ENCODE peak calls at places on chromosomes 11 and 22, in five cellular contexts. I, L, K, X and G are unnamed samples.

GRCh38 chr11:122069946-122070345 is 46.1 kb downstream of the BLID start:
- DNase-seq in I (peak; percentile 60), K (no peak), L (peak; percentile 84), X (peak; percentile 34), G (no peak)

GRCh38 chr11:112785104-112785503 is 176.1 kb upstream of the NCAM1 start:
- DNase-seq in I (peak; percentile 43), K (no peak), L (no peak), X (no peak), G (no peak)

GRCh38 chr22:37680191-37680851 is 4.9 kb downstream of the LGALS1 start:
- DNase-seq in I (peak; percentile 45), L (no peak), X (peak; percentile 3), K (no peak), G (no peak)

GRCh38 chr11:119518746-119519382 is 95.9 kb upstream of the THY1 start:
- DNase-seq in L (no peak), X (no peak), K (no peak), I (peak; percentile 21), G (no peak)

GRCh38 chr22:42805016-42805997 is 51.8 kb downstream of the ARFGAP3 start:
- DNase-seq in X (no peak), L (no peak), I (no peak), K (no peak), G (no peak)

GRCh38 chr22:46070722-46071450 is 79.4 kb upstream of the PPARA start:
- DNase-seq in K (peak; percentile 45), X (no peak), I (peak; percentile 78), L (peak; percentile 86), G (no peak)

GRCh38 chr11:86047275-86047991 is 21.5 kb downstream of the PICALM start:
- DNase-seq in I (peak; percentile 67), K (no peak), X (no peak), L (no peak), G (no peak)

GRCh38 chr11:18144243-18144642 is 11.9 kb downstream of the MRGPRX3 start:
- DNase-seq in X (peak; percentile 12), I (peak; percentile 27), K (no peak), L (no peak), G (no peak)

GRCh38 chr11:27926056-27926455 is 181.9 kb downstream of the KIF18A start:
- DNase-seq in I (peak; percentile 26), X (no peak), K (no peak), L (no peak), G (no peak)

GRCh38 chr22:19816372-19817119 is 38.1 kb downstream of the GNB1L start:
- DNase-seq in I (no peak), X (no peak), L (peak; percentile 55), K (no peak), G (no peak)

GRCh38 chr11:130448416-130449068 is at the start of gene ADAMTS15:
- DNase-seq in X (peak; percentile 75), I (peak; percentile 87), K (no peak), L (peak; percentile 94), G (peak; percentile 40)

GRCh38 chr11:119108151-119108856 is 1.2 kb downstream of the C2CD2L start:
- DNase-seq in X (peak; percentile 39), I (peak; percentile 64), K (peak; percentile 55), L (no peak), G (no peak)

GRCh38 chr11:77407613-77408012 is 66.3 kb downstream of the PAK1 start:
- DNase-seq in K (no peak), I (peak; percentile 89), L (no peak), X (peak; percentile 88), G (no peak)

GRCh38 chr22:46297151-46297819 is 615 bp downstream of the GTSE1 start:
- DNase-seq in K (no peak), I (peak; percentile 72), L (no peak), X (peak; percentile 23), G (no peak)

GRCh38 chr11:67483901-67484665 is 1.3 kb downstream of the AIP start:
- DNase-seq in I (no peak), K (peak; percentile 85), X (no peak), L (no peak), G (no peak)

GRCh38 chr11:2100361-2101170 is 38.6 kb downstream of the IGF2 start:
- DNase-seq in K (no peak), X (no peak), L (peak; percentile 83), I (peak; percentile 21), G (no peak)

GRCh38 chr11:121614661-121615240 is 162.0 kb upstream of the SORL1-AS1 start:
- DNase-seq in K (no peak), X (no peak), I (no peak), L (no peak), G (no peak)

GRCh38 chr22:48749555-48750227 is 1078.0 kb downstream of the BRD1 start:
- DNase-seq in I (no peak), X (no peak), K (no peak), L (no peak), G (no peak)

GRCh38 chr11:66567787-66568123 is 651 bp downstream of the CTSF start:
- DNase-seq in I (no peak), L (no peak), K (no peak), X (no peak), G (no peak)

GRCh38 chr11:60970369-60970774 is 1.1 kb upstream of the CD6 start:
- DNase-seq in K (peak; percentile 79), L (peak; percentile 87), I (peak; percentile 44), X (peak; percentile 4), G (no peak)

GRCh38 chr11:112219476-112220232 is 6.6 kb upstream of the PTS start:
- DNase-seq in I (peak; percentile 76), X (peak; percentile 88), K (peak; percentile 65), L (no peak), G (no peak)

GRCh38 chr11:36300651-36301050 is 4.6 kb downstream of the PRR5L start:
- DNase-seq in L (no peak), K (no peak), X (no peak), I (peak; percentile 18), G (no peak)

GRCh38 chr11:5596611-5597201 is at the start of gene TRIM6:
- DNase-seq in I (peak; percentile 66), K (no peak), X (no peak), L (peak; percentile 87), G (no peak)

GRCh38 chr11:123161386-123161785 is 33.7 kb downstream of the CLMP start:
- DNase-seq in I (no peak), L (no peak), X (no peak), K (no peak), G (no peak)

GRCh38 chr11:134517621-134518293 is 105.7 kb upstream of the B3GAT1 start:
- DNase-seq in K (no peak), X (no peak), L (peak; percentile 37), I (no peak), G (no peak)

GRCh38 chr22:40637181-40638150 is 947 bp upstream of the MRTFA start:
- DNase-seq in L (peak; percentile 90), K (no peak), I (no peak), X (no peak), G (no peak)

GRCh38 chr11:111735262-111736116 is 30.7 kb downstream of the PPP2R1B start:
- DNase-seq in L (peak; percentile 92), X (peak; percentile 44), K (no peak), I (peak; percentile 99), G (no peak)

GRCh38 chr11:101866619-101867491 is 48.0 kb upstream of the CEP126 start:
- DNase-seq in L (no peak), K (no peak), I (peak; percentile 84), X (no peak), G (no peak)

GRCh38 chr22:49574861-49575702 is 252.6 kb downstream of the BRD1 start:
- DNase-seq in I (no peak), K (no peak), X (no peak), L (peak; percentile 63), G (no peak)

GRCh38 chr11:119369035-119369925 is 12.2 kb downstream of the USP2 start:
- DNase-seq in X (no peak), K (no peak), L (peak; percentile 57), I (no peak), G (no peak)

GRCh38 chr11:76781861-76782500 is 1.2 kb upstream of the TSKU start:
- DNase-seq in I (no peak), X (no peak), L (no peak), K (no peak), G (no peak)

GRCh38 chr22:25388866-25389540 is 169.6 kb downstream of the CRYBB2 start:
- DNase-seq in K (peak; percentile 10), X (no peak), I (no peak), L (no peak), G (no peak)

GRCh38 chr11:46692450-46692849 is 8.0 kb downstream of the ARHGAP1 start:
- DNase-seq in K (no peak), L (no peak), X (no peak), I (peak; percentile 15), G (no peak)

GRCh38 chr22:22745225-22746060 is 101.0 kb downstream of the GGTLC2 start:
- DNase-seq in X (no peak), L (no peak), K (no peak), I (peak; percentile 15), G (no peak)

GRCh38 chr11:132472411-132473205 is 1059.7 kb downstream of the OPCML start:
- DNase-seq in X (no peak), L (no peak), K (no peak), I (peak; percentile 2), G (no peak)

GRCh38 chr22:20267441-20268288 is 453 bp downstream of the RTN4R start:
- DNase-seq in L (no peak), K (no peak), X (peak; percentile 4), I (no peak), G (no peak)

GRCh38 chr11:131146817-131147490 is 223.5 kb upstream of the NTM start:
- DNase-seq in L (no peak), X (no peak), I (peak; percentile 23), K (no peak), G (no peak)

GRCh38 chr11:8867856-8868705 is 42.9 kb upstream of the AKIP1 start:
- DNase-seq in I (peak; percentile 73), X (no peak), L (no peak), K (no peak), G (no peak)